ENCODE peak calls at places on chromosome 1, in ten cellular contexts. I is endothelial cell of umbilical vein; D is tibial artery; M is astrocyte of the cerebellum; O is fibroblast of pulmonary artery; F is esophagus squamous epithelium; G is AG04449; T is Caco-2; Z is CD8-positive, alpha-beta T cell; H is colonic mucosa. J is an unnamed sample.

GRCh38 chr1:115677570-115677969 is 35.8 kb downstream of the VANGL1 start:
- DNase-seq in I (no peak), D (no peak), M (no peak), O (no peak), F (no peak), G (no peak), T (no peak), Z (no peak), H (no peak), J (no peak)

GRCh38 chr1:85692730-85693314 is 15.4 kb downstream of the ZNHIT6 start:
- DNase-seq in I (peak), D (no peak), M (peak), O (peak), F (no peak), G (no peak), T (no peak), Z (no peak), H (no peak), J (no peak)

GRCh38 chr1:184164529-184164928 is 113.0 kb downstream of the TSEN15 start:
- DNase-seq in I (no peak), D (no peak), M (no peak), O (no peak), F (no peak), G (no peak), T (no peak), Z (no peak), H (no peak), J (no peak)

GRCh38 chr1:41314781-41315481 is 46.3 kb upstream of the FOXO6 start:
- DNase-seq in I (no peak), D (no peak), M (no peak), O (peak), F (no peak), G (peak), T (no peak), Z (no peak), H (no peak), J (no peak)

GRCh38 chr1:58904299-58905125 is 120.7 kb upstream of the JUN start:
- DNase-seq in I (no peak), D (no peak), M (no peak), O (no peak), F (no peak), G (no peak), T (no peak), Z (no peak), H (peak), J (no peak)

GRCh38 chr1:3454811-3455618 is 550 bp downstream of the ARHGEF16 start:
- DNase-seq in I (no peak), D (no peak), M (no peak), O (no peak), F (no peak), G (no peak), T (peak), Z (no peak), H (peak), J (no peak)

GRCh38 chr1:70331962-70332361 is 22.6 kb downstream of the ANKRD13C start:
- DNase-seq in I (no peak), D (no peak), M (peak), O (no peak), F (no peak), G (no peak), T (no peak), Z (no peak), H (no peak), J (no peak)

GRCh38 chr1:51168266-51168845 is 66.3 kb downstream of the C1orf185 start:
- DNase-seq in I (no peak), D (no peak), M (no peak), O (peak), F (no peak), G (no peak), T (no peak), Z (no peak), H (no peak), J (no peak)

GRCh38 chr1:211068976-211069375 is 65.0 kb downstream of the KCNH1 start:
- DNase-seq in I (no peak), D (no peak), M (no peak), O (no peak), F (no peak), G (no peak), T (peak), Z (no peak), H (no peak), J (no peak)

GRCh38 chr1:25066731-25067520 is 136.8 kb upstream of the RUNX3 start:
- DNase-seq in I (no peak), D (no peak), M (no peak), O (no peak), F (no peak), G (no peak), T (no peak), Z (no peak), H (no peak), J (no peak)

GRCh38 chr1:173603056-173603591 is at the start of gene SLC9C2:
- DNase-seq in I (peak), D (no peak), M (no peak), O (peak), F (no peak), G (no peak), T (peak), Z (no peak), H (no peak), J (no peak)

GRCh38 chr1:153525088-153525713 is 10.6 kb downstream of the S100A6 start:
- DNase-seq in I (peak), D (peak), M (no peak), O (no peak), F (no peak), G (no peak), T (no peak), Z (no peak), H (no peak), J (no peak)

GRCh38 chr1:205091043-205091740 is 6.9 kb upstream of the TMEM81 start:
- DNase-seq in I (no peak), D (no peak), M (no peak), O (peak), F (no peak), G (no peak), T (no peak), Z (no peak), H (no peak), J (no peak)

GRCh38 chr1:183635112-183635605 is 424 bp downstream of the ARPC5 start:
- DNase-seq in I (no peak), D (peak), M (no peak), O (peak), F (no peak), G (no peak), T (peak), Z (no peak), H (peak), J (no peak)

GRCh38 chr1:16324456-16324890 is 27.8 kb downstream of the FBXO42 start:
- DNase-seq in I (peak), D (peak), M (peak), O (peak), F (no peak), G (peak), T (no peak), Z (no peak), H (no peak), J (peak)

GRCh38 chr1:7613106-7613850 is 157.8 kb upstream of the VAMP3 start:
- DNase-seq in I (no peak), D (peak), M (no peak), O (no peak), F (no peak), G (no peak), T (no peak), Z (no peak), H (no peak), J (no peak)

GRCh38 chr1:180171691-180172090 is 17.0 kb downstream of the QSOX1 start:
- DNase-seq in I (no peak), D (no peak), M (no peak), O (no peak), F (no peak), G (no peak), T (no peak), Z (no peak), H (no peak), J (no peak)

GRCh38 chr1:21537511-21537931 is 28.3 kb downstream of the ALPL start:
- DNase-seq in I (no peak), D (no peak), M (no peak), O (no peak), F (no peak), G (no peak), T (no peak), Z (no peak), H (no peak), J (no peak)

GRCh38 chr1:21537932-21538630 is 28.9 kb downstream of the ALPL start:
- DNase-seq in I (no peak), D (no peak), M (no peak), O (peak), F (no peak), G (no peak), T (peak), Z (no peak), H (no peak), J (no peak)

GRCh38 chr1:21541835-21542234 is 32.6 kb downstream of the ALPL start:
- DNase-seq in I (no peak), D (peak), M (peak), O (peak), F (no peak), G (no peak), T (no peak), Z (no peak), H (no peak), J (no peak)

GRCh38 chr1:21541330-21541729 is 32.1 kb downstream of the ALPL start:
- DNase-seq in I (no peak), D (no peak), M (no peak), O (no peak), F (no peak), G (no peak), T (no peak), Z (no peak), H (no peak), J (no peak)

DNA sequence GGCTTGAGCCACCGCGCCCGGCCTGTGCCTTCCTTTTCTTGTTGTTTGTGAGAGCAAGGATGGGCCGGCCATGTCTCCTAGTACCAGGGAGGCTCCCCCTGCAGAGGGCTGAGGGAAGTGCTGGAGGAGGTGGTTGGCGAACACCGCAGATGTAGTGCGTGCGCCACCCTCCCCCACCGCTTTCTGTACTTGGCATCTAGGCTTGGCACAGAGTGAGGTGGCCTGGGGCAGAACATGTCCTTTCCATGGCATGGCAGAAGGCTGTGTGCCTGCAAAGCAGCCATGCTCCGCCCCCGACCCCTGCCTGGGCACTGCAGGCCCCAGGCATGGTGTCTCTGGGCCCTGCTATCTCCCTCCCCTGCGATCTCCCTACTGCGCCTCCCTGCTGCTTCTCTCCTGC is 30.7 kb downstream of the ALPL start:
- DNase-seq in I (no peak), D (no peak), M (no peak), O (no peak), F (no peak), G (no peak), T (no peak), Z (no peak), H (no peak), J (no peak)
- TF ChIP-seq CTCF in I (no peak), D (no peak), M (peak), O (peak), F (peak), G (peak), T (peak), Z (no peak), H (no peak), J (peak)

GRCh38 chr1:26799479-26800133 is 11.9 kb downstream of the PIGV start:
- DNase-seq in I (peak), D (peak), M (peak), O (peak), F (no peak), G (no peak), T (no peak), Z (no peak), H (no peak), J (no peak)
- H3K4me3 ChIP-seq in I (peak), D (no peak), M (peak), O (peak), F (no peak), G (peak), T (no peak), Z (no peak), H (no peak), J (no peak)

DNA sequence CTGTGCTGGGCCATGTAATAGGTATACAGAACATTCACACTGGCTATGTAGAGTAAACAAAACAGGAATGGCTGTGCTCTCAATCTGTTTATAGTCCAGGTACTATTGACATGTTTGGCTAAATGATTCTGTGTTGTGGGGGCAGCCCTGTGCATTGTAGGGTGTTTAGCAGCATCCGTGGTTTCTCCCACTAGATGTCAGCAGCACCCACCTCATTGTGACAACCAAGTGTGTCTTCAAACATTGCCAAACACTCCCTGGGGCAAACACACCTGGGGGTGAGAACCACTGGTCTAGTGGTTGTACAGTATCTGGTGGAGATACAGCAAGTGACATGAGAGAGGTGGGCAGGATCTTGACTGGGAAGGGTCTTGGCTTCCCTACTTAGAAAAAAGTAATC is 80.4 kb upstream of the SPATA6 start:
- DNase-seq in I (no peak), D (no peak), M (no peak), O (peak), F (no peak), G (no peak), T (peak), Z (no peak), H (no peak), J (no peak)
- TF ChIP-seq CTCF in I (no peak), D (no peak), M (peak), O (peak), F (no peak), G (no peak), T (peak), Z (no peak), H (no peak), J (peak)

GRCh38 chr1:32249831-32250525 is 1.1 kb upstream of the LCK start:
- DNase-seq in I (peak), D (no peak), M (no peak), O (peak), F (peak), G (no peak), T (no peak), Z (peak), H (peak), J (no peak)
- H3K4me3 ChIP-seq in I (no peak), D (no peak), M (no peak), O (no peak), F (no peak), G (no peak), T (no peak), Z (peak), H (no peak), J (no peak)

DNA sequence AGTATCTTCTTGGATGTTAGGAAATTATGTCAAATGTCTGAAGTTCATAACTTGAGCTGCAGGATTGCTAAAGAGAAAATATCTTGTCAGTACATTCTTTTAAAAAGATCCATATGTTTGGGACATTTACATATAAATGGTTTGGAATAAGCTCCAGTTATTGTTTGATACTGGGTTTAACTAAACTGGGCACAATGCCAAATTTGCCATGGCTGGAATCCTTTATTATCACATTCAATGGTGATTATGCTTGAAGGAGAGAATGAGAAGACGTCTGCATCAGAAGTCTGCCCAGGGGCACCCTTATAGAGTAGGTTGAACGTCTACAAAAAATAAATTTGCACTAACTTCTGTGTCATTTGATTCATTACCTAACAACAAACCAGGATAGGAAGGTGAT is 652.5 kb downstream of the AMY1C start:
- DNase-seq in I (no peak), D (no peak), M (no peak), O (no peak), F (no peak), G (no peak), T (no peak), Z (no peak), H (no peak), J (no peak)
- TF ChIP-seq CTCF in I (no peak), D (no peak), M (no peak), O (no peak), F (no peak), G (no peak), T (no peak), Z (no peak), H (no peak), J (no peak)